ENCODE peak calls at places on chromosomes 2 and 18, in nine cellular contexts. I is GM12891, X is GM23338, Z is transverse colon, V is sigmoid colon, E is endothelial cell of umbilical vein, L is breast epithelium, H is upper lobe of left lung, J is GM12878. P is an unnamed sample.

GRCh38 chr18:74683573-74683972 is 85.9 kb downstream of the ZNF407 start:
- DNase-seq in L (no peak), E (no peak), V (no peak), H (no peak), X (no peak), I (no peak), Z (no peak), J (no peak), P (no peak)

GRCh38 chr2:132274000-132274399 is 112.2 kb upstream of the ANKRD30BL start:
- DNase-seq in H (no peak), L (no peak), V (no peak), X (no peak), Z (no peak), I (no peak), E (no peak), J (no peak), P (no peak)

GRCh38 chr2:26994975-26995374 is 24.5 kb downstream of the MAPRE3 start:
- DNase-seq in J (no peak), Z (no peak), E (no peak), I (no peak), L (no peak), X (no peak), V (no peak), H (no peak), P (no peak)

GRCh38 chr18:10455726-10456453 is 1.5 kb downstream of the APCDD1 start:
- DNase-seq in L (no peak), I (no peak), H (no peak), V (no peak), X (peak; percentile 27), J (no peak), E (no peak), Z (no peak), P (no peak)

GRCh38 chr18:76619342-76620315 is 124.6 kb upstream of the ZNF516 start:
- DNase-seq in J (no peak), E (no peak), V (peak; percentile 86), Z (peak; percentile 27), I (no peak), X (peak; percentile 72), H (peak; percentile 76), L (no peak), P (peak; percentile 65)

GRCh38 chr18:5311273-5312009 is 15.9 kb upstream of the ZBTB14 start:
- DNase-seq in I (no peak), V (no peak), H (no peak), E (no peak), X (no peak), J (no peak), Z (no peak), L (no peak), P (no peak)

GRCh38 chr2:187403568-187404260 is 44.3 kb downstream of the CALCRL start:
- DNase-seq in E (peak; percentile 92), J (peak; percentile 15), V (no peak), L (no peak), X (no peak), I (no peak), H (no peak), Z (no peak), P (no peak)

GRCh38 chr2:112144966-112145365 is 6.8 kb downstream of the FBLN7 start:
- DNase-seq in J (no peak), Z (no peak), I (no peak), E (no peak), L (no peak), X (no peak), V (no peak), H (no peak), P (no peak)

DNA sequence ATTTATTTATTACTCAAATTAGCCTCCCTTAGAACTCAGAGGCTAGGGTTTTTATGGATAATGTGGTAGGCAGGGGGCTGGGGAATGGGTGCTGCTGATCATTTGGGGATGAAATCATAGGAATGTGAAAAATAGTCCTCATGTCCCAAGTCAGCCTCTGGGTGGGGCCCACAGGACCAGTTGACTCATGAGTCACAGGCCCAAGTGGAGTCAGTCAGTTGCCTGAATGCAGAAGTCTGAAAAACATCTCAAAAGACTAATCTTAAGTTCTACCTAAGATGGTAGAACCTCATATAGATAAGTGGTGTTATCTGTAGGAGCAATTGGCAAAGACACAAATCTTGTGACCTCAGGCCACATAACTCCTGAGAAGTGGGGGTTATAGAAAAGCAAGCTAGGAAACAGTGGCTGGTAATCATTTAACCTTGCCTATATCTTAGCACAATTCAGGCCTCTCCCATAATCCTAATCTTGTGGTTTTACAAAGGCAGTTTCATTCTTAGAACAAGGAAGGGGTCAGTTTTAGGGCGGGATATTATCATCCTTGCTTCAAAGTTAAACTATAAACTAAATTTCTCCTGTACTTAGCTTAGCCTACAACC is 257.1 kb upstream of the SPOPL start:
- DNase-seq in J (no peak), E (no peak), X (no peak), I (no peak), V (no peak), H (no peak), Z (no peak), L (no peak), P (no peak)
- TF ChIP-seq POLR2AphosphoS5 in J (no peak), E (no peak), X (no peak), I (no peak), V (no peak), H (no peak), Z (no peak), L (no peak), P (no peak)

DNA sequence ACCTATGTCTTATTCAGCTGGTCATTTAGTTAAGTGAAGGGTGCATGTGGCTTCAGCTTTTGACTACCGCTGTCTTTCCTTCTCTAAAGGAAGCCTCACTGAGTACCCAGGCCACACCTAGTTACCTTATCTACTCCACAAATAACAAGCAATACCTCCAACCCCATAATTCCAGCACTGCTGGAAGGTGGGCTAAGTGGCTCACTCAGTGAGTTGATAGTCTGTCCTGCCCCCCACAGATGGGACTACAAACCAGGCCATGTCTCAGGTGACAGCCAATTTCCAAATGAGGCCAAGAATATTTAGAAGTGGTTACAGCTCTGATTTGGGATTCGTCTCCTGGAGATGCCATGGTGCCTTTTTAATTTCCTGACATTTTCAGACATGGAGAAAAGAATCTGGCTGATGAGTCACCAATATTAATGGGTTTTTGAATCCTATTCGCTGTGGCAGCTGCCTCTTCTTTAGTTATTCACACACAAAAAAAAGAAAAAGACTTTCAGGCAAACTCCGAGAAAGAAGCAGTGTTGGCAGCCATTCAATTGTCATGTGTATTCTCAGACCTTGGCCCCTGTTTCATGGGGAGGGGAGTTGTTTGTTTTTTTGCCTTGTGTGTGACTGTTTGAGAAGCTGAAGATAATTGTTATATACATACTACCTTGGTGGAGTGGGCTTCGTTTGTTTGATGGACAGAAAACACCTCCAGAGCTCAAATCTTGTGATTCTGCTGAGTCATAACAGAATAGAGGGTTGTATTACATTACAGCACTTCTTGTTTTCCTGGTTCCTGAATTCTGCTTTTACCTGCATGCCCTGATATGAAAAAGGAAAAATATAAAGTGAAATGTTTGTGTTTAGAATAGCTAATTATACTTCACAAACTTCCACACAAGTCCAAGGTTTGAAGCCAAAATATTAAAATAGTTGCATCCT is 64.2 kb downstream of the SCG2 start:
- DNase-seq in E (peak; percentile 21), I (no peak), J (no peak), X (no peak), L (no peak), Z (no peak), V (no peak), H (no peak), P (no peak)
- TF ChIP-seq POLR2AphosphoS5 in E (no peak), I (no peak), J (no peak), X (no peak), L (no peak), Z (no peak), V (no peak), H (no peak), P (no peak)

DNA sequence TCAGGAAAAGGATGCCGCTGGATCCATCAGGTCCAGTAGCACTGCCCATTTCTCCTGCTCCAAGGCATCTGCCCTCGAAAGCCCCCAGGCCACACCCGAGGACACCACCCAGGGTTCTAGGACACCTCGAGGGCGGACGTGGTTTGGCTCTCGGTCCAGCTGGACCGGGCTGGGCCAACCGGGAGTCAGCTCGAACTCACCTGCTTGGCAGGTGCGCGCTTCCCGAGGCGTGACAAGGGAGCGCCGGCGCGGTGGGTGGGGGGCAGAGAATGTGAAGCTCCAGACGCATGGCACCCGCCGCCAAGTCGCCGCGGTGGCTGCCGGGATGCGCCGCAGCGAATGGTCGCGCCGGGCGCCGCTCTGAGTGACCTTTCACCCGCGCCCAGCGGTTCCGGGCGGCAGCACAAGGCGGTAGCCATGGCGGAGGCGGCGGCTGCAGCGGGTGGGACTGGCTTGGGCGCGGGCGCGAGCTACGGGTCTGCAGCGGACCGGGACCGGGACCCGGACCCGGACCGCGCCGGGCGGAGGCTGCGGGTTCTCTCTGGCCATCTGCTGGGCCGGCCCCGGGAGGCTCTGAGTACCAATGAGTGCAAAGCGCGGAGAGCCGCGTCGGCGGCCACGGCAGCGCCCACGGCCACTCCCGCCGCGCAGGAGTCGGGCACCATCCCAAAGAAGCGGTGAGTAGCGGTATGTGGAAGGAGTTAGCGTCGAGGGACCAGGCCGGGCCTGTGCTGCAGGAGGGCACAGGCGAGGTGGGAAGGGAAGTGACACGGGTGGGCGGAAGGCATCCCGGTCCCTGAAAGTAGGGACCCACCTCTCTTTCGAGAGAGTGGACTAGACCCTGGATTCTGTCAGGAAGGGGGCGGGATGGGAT is at the start of gene AGPS:
- DNase-seq in X (peak; percentile 89), V (peak; percentile 87), H (peak; percentile 86), L (peak; percentile 59), I (peak; percentile 64), J (peak; percentile 30), Z (peak; percentile 86), E (peak; percentile 72), P (peak; percentile 74)
- TF ChIP-seq POLR2AphosphoS5 in X (peak; percentile 92), V (peak; percentile 44), H (peak; percentile 71), L (no peak), I (peak; percentile 70), J (peak; percentile 82), Z (peak; percentile 86), E (peak; percentile 85), P (peak; percentile 78)

GRCh38 chr2:44169155-44169898 is 652 bp downstream of the PPM1B start:
- DNase-seq in I (peak; percentile 23), H (peak; percentile 45), L (no peak), X (peak; percentile 35), Z (peak; percentile 62), J (peak; percentile 27), V (peak; percentile 70), E (peak; percentile 68), P (no peak)

GRCh38 chr2:44166096-44166495 is 2.6 kb upstream of the PPM1B start:
- DNase-seq in J (no peak), H (no peak), L (no peak), E (no peak), Z (no peak), I (no peak), V (no peak), X (peak; percentile 80), P (no peak)

GRCh38 chr2:44168684-44169154 is at the start of gene PPM1B:
- DNase-seq in J (no peak), H (peak; percentile 99), L (peak; percentile 99), E (no peak), Z (peak; percentile 99), X (no peak), V (peak; percentile 100), I (peak; percentile 86), P (peak; percentile 99)

GRCh38 chr2:44167908-44168683 is 579 bp upstream of the PPM1B start:
- DNase-seq in J (peak; percentile 98), X (peak; percentile 100), V (peak; percentile 100), I (peak; percentile 87), Z (peak; percentile 98), E (peak; percentile 100), H (peak; percentile 100), L (peak; percentile 98), P (peak; percentile 98)

DNA sequence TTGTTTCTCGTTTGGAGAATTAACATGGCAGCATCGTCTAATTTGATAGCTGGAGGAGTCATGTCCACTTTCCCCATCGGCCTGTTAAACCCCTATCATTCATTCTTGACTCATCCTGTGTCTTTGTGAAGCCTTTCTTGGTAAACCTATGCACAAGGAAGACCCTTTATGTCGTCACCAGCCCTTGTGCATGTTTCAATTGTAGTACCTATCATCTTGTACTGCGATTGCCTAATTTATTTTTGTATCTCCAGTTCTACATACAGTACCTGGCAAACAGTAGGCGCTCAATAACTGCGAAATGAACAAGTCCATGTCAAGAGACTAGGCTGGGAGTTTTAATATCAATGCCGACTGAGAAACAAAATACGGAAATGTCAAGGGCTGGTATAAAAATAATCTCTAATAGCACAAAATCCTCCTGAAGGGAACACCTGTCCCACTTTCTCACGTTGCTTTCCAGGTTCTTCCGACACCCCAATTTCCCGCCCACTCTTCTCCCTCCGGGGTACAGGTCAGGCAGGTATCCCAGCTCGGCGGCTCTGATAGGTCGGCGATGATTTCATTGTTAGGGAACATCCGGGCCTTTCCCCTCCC is 1.3 kb upstream of the PPM1B start:
- DNase-seq in H (no peak), X (no peak), E (no peak), L (no peak), J (no peak), Z (no peak), I (no peak), V (no peak), P (no peak)
- TF ChIP-seq POLR2AphosphoS5 in H (no peak), X (no peak), E (no peak), L (no peak), J (no peak), Z (no peak), I (no peak), V (no peak), P (no peak)